ENCODE peak calls at places on chromosomes 1 and 21, in four cellular contexts. X is ovary, J is heart right ventricle, V is IMR-90. T is an unnamed sample.

GRCh38 chr1:37244815-37245214 is 210.5 kb upstream of the GRIK3 start:
- DNase-seq in X (no peak), J (no peak), V (no peak), T (no peak)

GRCh38 chr1:233597489-233597901 is 16.4 kb upstream of the KCNK1 start:
- DNase-seq in X (no peak), J (no peak), V (no peak), T (no peak)

GRCh38 chr1:83959824-83960441 is 39.0 kb downstream of the TTLL7 start:
- DNase-seq in X (no peak), J (no peak), V (peak; percentile 79), T (no peak)

GRCh38 chr1:94033849-94034248 is 87.1 kb downstream of the ABCA4 start:
- DNase-seq in X (no peak), J (no peak), V (no peak), T (no peak)

GRCh38 chr1:58441699-58442098 is 104.8 kb downstream of the OMA1 start:
- DNase-seq in X (no peak), J (no peak), V (no peak), T (no peak)

GRCh38 chr1:210189426-210189825 is 43.2 kb upstream of the SERTAD4 start:
- DNase-seq in X (no peak), J (no peak), V (no peak), T (no peak)

GRCh38 chr1:117633423-117633822 is 27.6 kb downstream of the TENT5C start:
- DNase-seq in X (no peak), J (no peak), V (no peak), T (no peak)

GRCh38 chr21:43467785-43468184 is 40.9 kb upstream of the SIK1 start:
- DNase-seq in X (no peak), J (no peak), V (no peak), T (no peak)

GRCh38 chr1:58861510-58861909 is 77.7 kb upstream of the JUN start:
- DNase-seq in X (no peak), J (no peak), V (peak; percentile 33), T (no peak)

GRCh38 chr1:11930571-11931445 is 3.7 kb upstream of the PLOD1 start:
- DNase-seq in X (peak; percentile 59), J (peak; percentile 71), V (peak; percentile 83), T (no peak)

GRCh38 chr1:25863486-25864262 is 4.4 kb upstream of the AUNIP start:
- DNase-seq in X (no peak), J (no peak), V (no peak), T (no peak)

GRCh38 chr1:20348326-20348910 is 57.7 kb downstream of the VWA5B1 start:
- DNase-seq in X (no peak), J (no peak), V (no peak), T (no peak)

GRCh38 chr1:167625040-167625823 is 4.8 kb upstream of the RCSD1 start:
- DNase-seq in X (no peak), J (no peak), V (no peak), T (no peak)

GRCh38 chr1:2496087-2496622 is 20.1 kb downstream of the PLCH2 start:
- DNase-seq in X (no peak), J (no peak), V (no peak), T (no peak)

GRCh38 chr1:53889304-53890298 is at the start of gene YIPF1:
- DNase-seq in X (peak; percentile 89), J (peak; percentile 90), V (peak; percentile 87), T (peak; percentile 79)
- H3K27ac ChIP-seq in X (peak within 1 kb of the TSS; percentile 47), J (peak within 1 kb of the TSS; percentile 73), V (peak within 1 kb of the TSS; percentile 75), T (peak within 1 kb of the TSS; percentile 85)

GRCh38 chr1:3785458-3786157 is 10.7 kb downstream of the LRRC47 start:
- DNase-seq in X (no peak), J (no peak), V (no peak), T (no peak)
- TF ChIP-seq CTCF in X (no peak), J (peak; percentile 15), V (peak; percentile 32), T (no peak)

GRCh38 chr1:229141701-229142377 is 129.1 kb upstream of the RAB4A start:
- DNase-seq in X (no peak), J (no peak), V (no peak), T (no peak)
- H3K27ac ChIP-seq in X (no peak overlapping the region), J (no peak overlapping the region), V (no peak overlapping the region), T (no peak overlapping the region)

GRCh38 chr1:46198026-46198826 is at the start of gene POMGNT1:
- DNase-seq in X (peak; percentile 80), J (peak; percentile 51), V (peak; percentile 39), T (peak; percentile 51)
- TF ChIP-seq CTCF in X (no peak), J (no peak), V (peak; percentile 18), T (no peak)

GRCh38 chr1:155940531-155940992 is 876 bp upstream of the RXFP4 start:
- DNase-seq in X (peak; percentile 42), J (peak; percentile 74), V (peak; percentile 55), T (no peak)
- H3K27ac ChIP-seq in X (peak overlapping the region; percentile 66), J (peak overlapping the region; percentile 85), V (peak overlapping the region; percentile 0), T (no peak overlapping the region)

GRCh38 chr1:222813866-222814535 is 838 bp upstream of the DISP1 start:
- DNase-seq in X (no peak), J (no peak), V (peak; percentile 49), T (no peak)
- TF ChIP-seq CTCF in X (no peak), J (no peak), V (no peak), T (no peak)